ENCODE peak calls at places on chromosome 21, in six cellular contexts. One of them, this sample, is unnamed. For H3K4me1, the result is how much of the 10 kb centered on the place peaks cover.

GRCh38 chr21:38721055-38721454 is 84.7 kb upstream of the ETS2 start:
- DNase-seq in esophagus muscularis mucosa: no peak
- DNase-seq in sigmoid colon: no peak
- DNase-seq in stomach: no peak
- DNase-seq in transverse colon: no peak
- DNase-seq in HCT116: no peak
- DNase-seq in this sample: peak

GRCh38 chr21:31235671-31236450 is 108.2 kb downstream of the TIAM1 start:
- DNase-seq in HCT116: no peak
- DNase-seq in stomach: no peak
- DNase-seq in sigmoid colon: no peak
- DNase-seq in esophagus muscularis mucosa: no peak
- DNase-seq in transverse colon: no peak
- DNase-seq in this sample: no peak

GRCh38 chr21:34762761-34763160 is 94.0 kb downstream of the CLIC6 start:
- DNase-seq in stomach: no peak
- DNase-seq in transverse colon: no peak
- DNase-seq in esophagus muscularis mucosa: no peak
- DNase-seq in sigmoid colon: no peak
- DNase-seq in HCT116: no peak
- DNase-seq in this sample: peak

GRCh38 chr21:27772816-27773215 is 805.9 kb upstream of the ADAMTS5 start:
- DNase-seq in transverse colon: no peak
- DNase-seq in esophagus muscularis mucosa: no peak
- DNase-seq in sigmoid colon: no peak
- DNase-seq in stomach: no peak
- DNase-seq in HCT116: no peak
- DNase-seq in this sample: no peak

GRCh38 chr21:17848228-17848627 is 29.1 kb upstream of the C21orf91 start:
- DNase-seq in HCT116: no peak
- DNase-seq in esophagus muscularis mucosa: no peak
- DNase-seq in sigmoid colon: peak
- DNase-seq in transverse colon: peak
- DNase-seq in stomach: no peak
- DNase-seq in this sample: no peak

GRCh38 chr21:33036430-33037162 is 10.9 kb downstream of the OLIG2 start:
- DNase-seq in stomach: peak
- DNase-seq in transverse colon: no peak
- DNase-seq in esophagus muscularis mucosa: no peak
- DNase-seq in sigmoid colon: peak
- DNase-seq in HCT116: no peak
- DNase-seq in this sample: no peak

GRCh38 chr21:38925923-38926322 is 120.2 kb downstream of the ETS2 start:
- DNase-seq in stomach: peak
- DNase-seq in esophagus muscularis mucosa: peak
- DNase-seq in transverse colon: peak
- DNase-seq in HCT116: no peak
- DNase-seq in sigmoid colon: peak
- DNase-seq in this sample: no peak

GRCh38 chr21:41726970-41727783 is 39.7 kb downstream of the RIPK4 start:
- DNase-seq in stomach: peak
- DNase-seq in sigmoid colon: no peak
- DNase-seq in esophagus muscularis mucosa: no peak
- DNase-seq in transverse colon: no peak
- DNase-seq in HCT116: peak
- DNase-seq in this sample: no peak

GRCh38 chr21:44406953-44407352 is 48.4 kb upstream of the LRRC3 start:
- DNase-seq in transverse colon: no peak
- DNase-seq in esophagus muscularis mucosa: no peak
- DNase-seq in sigmoid colon: no peak
- DNase-seq in HCT116: no peak
- DNase-seq in stomach: no peak
- DNase-seq in this sample: no peak

GRCh38 chr21:34282223-34282622 is 81.6 kb upstream of the KCNE2 start:
- DNase-seq in sigmoid colon: no peak
- DNase-seq in HCT116: no peak
- DNase-seq in stomach: no peak
- DNase-seq in esophagus muscularis mucosa: no peak
- DNase-seq in transverse colon: no peak
- DNase-seq in this sample: no peak

GRCh38 chr21:43190544-43191340 is 21.9 kb downstream of the CRYAA start:
- DNase-seq in HCT116: no peak
- DNase-seq in stomach: no peak
- DNase-seq in esophagus muscularis mucosa: no peak
- DNase-seq in transverse colon: no peak
- DNase-seq in sigmoid colon: peak
- DNase-seq in this sample: no peak

GRCh38 chr21:28899744-28900143 is 92.9 kb downstream of the LTN1 start:
- DNase-seq in HCT116: no peak
- DNase-seq in sigmoid colon: no peak
- DNase-seq in stomach: no peak
- DNase-seq in esophagus muscularis mucosa: no peak
- DNase-seq in transverse colon: no peak
- DNase-seq in this sample: no peak

GRCh38 chr21:39842741-39843146 is 24.5 kb upstream of the PCP4 start:
- DNase-seq in HCT116: no peak
- DNase-seq in esophagus muscularis mucosa: peak
- DNase-seq in sigmoid colon: no peak
- DNase-seq in stomach: no peak
- DNase-seq in transverse colon: no peak
- DNase-seq in this sample: no peak

GRCh38 chr21:21463456-21463855 is 465.2 kb downstream of the NCAM2 start:
- DNase-seq in HCT116: no peak
- DNase-seq in esophagus muscularis mucosa: no peak
- DNase-seq in sigmoid colon: no peak
- DNase-seq in transverse colon: no peak
- DNase-seq in stomach: no peak
- DNase-seq in this sample: peak

GRCh38 chr21:34632498-34632897 is 17.6 kb upstream of the RCAN1 start:
- DNase-seq in stomach: no peak
- DNase-seq in esophagus muscularis mucosa: no peak
- DNase-seq in sigmoid colon: no peak
- DNase-seq in transverse colon: no peak
- DNase-seq in HCT116: no peak
- DNase-seq in this sample: no peak

GRCh38 chr21:16605588-16605987 is 875.8 kb downstream of the USP25 start:
- DNase-seq in esophagus muscularis mucosa: no peak
- DNase-seq in HCT116: no peak
- DNase-seq in transverse colon: no peak
- DNase-seq in sigmoid colon: no peak
- DNase-seq in stomach: no peak
- DNase-seq in this sample: peak
- TF ChIP-seq POLR2AphosphoS5 in esophagus muscularis mucosa: no peak
- TF ChIP-seq POLR2AphosphoS5 in HCT116: no peak
- TF ChIP-seq POLR2AphosphoS5 in transverse colon: no peak
- TF ChIP-seq POLR2AphosphoS5 in sigmoid colon: no peak
- TF ChIP-seq POLR2AphosphoS5 in stomach: no peak
- TF ChIP-seq POLR2AphosphoS5 in this sample: no peak

GRCh38 chr21:46054447-46054846 is 43.5 kb upstream of the COL6A2 start:
- DNase-seq in sigmoid colon: peak
- DNase-seq in stomach: no peak
- DNase-seq in esophagus muscularis mucosa: peak
- DNase-seq in transverse colon: no peak
- DNase-seq in HCT116: no peak
- DNase-seq in this sample: peak
- H3K4me1 ChIP-seq in sigmoid colon: half or more
- H3K4me1 ChIP-seq in stomach: under half
- H3K4me1 ChIP-seq in esophagus muscularis mucosa: half or more
- H3K4me1 ChIP-seq in transverse colon: under half
- H3K4me1 ChIP-seq in HCT116: under half
- H3K4me1 ChIP-seq in this sample: under half

GRCh38 chr21:25582888-25583287 is 24.4 kb downstream of the MRPL39 start:
- DNase-seq in HCT116: no peak
- DNase-seq in transverse colon: no peak
- DNase-seq in esophagus muscularis mucosa: no peak
- DNase-seq in sigmoid colon: no peak
- DNase-seq in stomach: no peak
- DNase-seq in this sample: no peak
- TF ChIP-seq POLR2AphosphoS5 in HCT116: no peak
- TF ChIP-seq POLR2AphosphoS5 in transverse colon: no peak
- TF ChIP-seq POLR2AphosphoS5 in esophagus muscularis mucosa: no peak
- TF ChIP-seq POLR2AphosphoS5 in sigmoid colon: no peak
- TF ChIP-seq POLR2AphosphoS5 in stomach: no peak
- TF ChIP-seq POLR2AphosphoS5 in this sample: no peak

DNA sequence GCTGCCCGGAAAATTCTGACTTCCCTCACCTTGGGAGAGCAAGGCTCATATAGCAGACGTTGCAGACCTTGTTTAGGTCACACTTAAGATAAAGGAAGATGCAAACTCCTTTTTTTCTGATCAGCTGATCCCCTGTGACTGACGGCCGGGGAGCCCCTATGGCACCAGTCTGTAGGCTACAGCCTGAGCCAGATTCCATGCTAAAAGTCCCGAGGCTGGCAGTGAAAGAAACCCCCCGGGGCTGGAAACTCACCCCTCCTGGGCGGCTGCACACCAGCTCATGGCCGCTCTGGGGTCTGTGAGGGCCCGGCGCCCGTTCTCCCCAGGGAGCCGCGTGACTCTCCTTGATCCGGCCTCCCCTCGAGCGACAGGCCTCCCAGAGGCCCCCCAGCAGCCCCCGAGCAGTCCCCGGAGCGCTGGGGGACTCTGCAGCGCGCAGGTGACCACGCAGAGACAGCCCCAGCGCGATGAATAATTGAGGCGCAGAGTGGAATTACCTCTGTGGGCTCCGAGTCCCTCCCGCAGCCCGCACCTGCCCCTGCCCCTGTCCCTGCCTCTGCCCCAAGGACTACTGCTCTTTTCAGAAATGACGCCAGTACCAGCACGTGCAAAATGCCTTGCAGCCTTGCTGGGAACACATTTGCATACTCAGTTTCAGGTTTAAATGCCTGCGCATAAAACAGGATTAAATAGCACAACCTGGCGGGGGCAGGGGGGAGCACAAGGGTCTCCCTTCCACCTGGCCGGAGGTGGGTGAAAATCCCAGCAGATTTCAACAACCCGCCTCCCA is 62.6 kb upstream of the CLDN14 start:
- DNase-seq in esophagus muscularis mucosa: no peak
- DNase-seq in sigmoid colon: no peak
- DNase-seq in stomach: peak
- DNase-seq in transverse colon: peak
- DNase-seq in HCT116: no peak
- DNase-seq in this sample: peak
- H3K4me1 ChIP-seq in esophagus muscularis mucosa: under half
- H3K4me1 ChIP-seq in sigmoid colon: under half
- H3K4me1 ChIP-seq in stomach: under half
- H3K4me1 ChIP-seq in transverse colon: under half
- H3K4me1 ChIP-seq in HCT116: under half
- H3K4me1 ChIP-seq in this sample: under half

GRCh38 chr21:36322083-36322424 is 2.1 kb downstream of the MORC3 start:
- DNase-seq in HCT116: no peak
- DNase-seq in sigmoid colon: no peak
- DNase-seq in esophagus muscularis mucosa: no peak
- DNase-seq in stomach: no peak
- DNase-seq in transverse colon: no peak
- DNase-seq in this sample: no peak
- TF ChIP-seq POLR2AphosphoS5 in HCT116: no peak
- TF ChIP-seq POLR2AphosphoS5 in sigmoid colon: no peak
- TF ChIP-seq POLR2AphosphoS5 in esophagus muscularis mucosa: no peak
- TF ChIP-seq POLR2AphosphoS5 in stomach: no peak
- TF ChIP-seq POLR2AphosphoS5 in transverse colon: no peak
- TF ChIP-seq POLR2AphosphoS5 in this sample: no peak

This sample was measured in GM23338.